ENCODE peak calls at places on chromosomes 2 and 18, in five cellular contexts. O is PC-3, E is endodermal cell, K is foreskin keratinocyte, Z is brain microvascular endothelial cell. A is an unnamed sample.

GRCh38 chr2:11851881-11852280 is 105.4 kb downstream of the LPIN1 start:
- DNase-seq in Z (no peak), K (peak; percentile 79), O (no peak), E (no peak), A (no peak)

GRCh38 chr18:13353424-13353823 is 134.9 kb downstream of the LDLRAD4 start:
- DNase-seq in K (no peak), Z (no peak), O (no peak), E (peak; percentile 28), A (no peak)

GRCh38 chr2:110869472-110870446 is 137.4 kb downstream of the ACOXL start:
- DNase-seq in E (peak; percentile 67), K (no peak), Z (peak; percentile 4), O (peak; percentile 90), A (no peak)

GRCh38 chr2:167438206-167438605 is 549.9 kb downstream of the XIRP2 start:
- DNase-seq in O (peak; percentile 82), K (no peak), Z (peak; percentile 76), E (no peak), A (no peak)

GRCh38 chr2:23452853-23453420 is 68.0 kb downstream of the KLHL29 start:
- DNase-seq in K (no peak), O (no peak), E (no peak), Z (peak; percentile 36), A (no peak)

GRCh38 chr18:4455113-4455811 is at the start of gene DLGAP1:
- DNase-seq in E (peak; percentile 92), K (peak; percentile 11), Z (peak; percentile 2), O (peak; percentile 17), A (no peak)

GRCh38 chr2:105494683-105495425 is 96.0 kb upstream of the FHL2 start:
- DNase-seq in Z (no peak), K (no peak), E (no peak), O (no peak), A (no peak)

GRCh38 chr2:187922841-187923240 is 368.6 kb upstream of the TFPI start:
- DNase-seq in Z (no peak), O (no peak), E (no peak), K (no peak), A (peak; percentile 38)

GRCh38 chr2:73993376-73993775 is 8.7 kb downstream of the TET3 start:
- DNase-seq in O (peak; percentile 53), E (no peak), Z (no peak), K (no peak), A (no peak)

GRCh38 chr2:41728757-41729338 is 319.0 kb upstream of the PKDCC start:
- DNase-seq in E (no peak), O (no peak), Z (no peak), K (no peak), A (no peak)

GRCh38 chr18:63540131-63540530 is 2.0 kb upstream of the SERPINB12 start:
- DNase-seq in O (peak; percentile 28), Z (peak; percentile 20), E (no peak), K (no peak), A (peak; percentile 26)

GRCh38 chr2:65351234-65351947 is 81.0 kb downstream of the SPRED2 start:
- DNase-seq in E (peak; percentile 58), K (no peak), O (no peak), Z (peak; percentile 70), A (no peak)

GRCh38 chr2:11577101-11577883 is 43.4 kb downstream of the GREB1 start:
- DNase-seq in Z (no peak), K (no peak), O (no peak), E (no peak), A (no peak)

GRCh38 chr2:43657241-43657640 is 19.0 kb downstream of the C1GALT1C1L start:
- DNase-seq in O (no peak), E (no peak), K (no peak), Z (no peak), A (no peak)

GRCh38 chr18:46343940-46344372 is 239.8 kb downstream of the HAUS1 start:
- DNase-seq in E (peak; percentile 74), K (no peak), Z (no peak), O (peak; percentile 46), A (no peak)

GRCh38 chr2:157898591-157898996 is 22.5 kb upstream of the ACVR1 start:
- DNase-seq in K (peak; percentile 53), Z (peak; percentile 89), O (peak; percentile 69), E (no peak), A (peak; percentile 55)

GRCh38 chr2:234674781-234675201 is 177.9 kb upstream of the ARL4C start:
- DNase-seq in E (peak; percentile 15), Z (peak; percentile 74), O (no peak), K (no peak), A (peak; percentile 72)

GRCh38 chr2:16604236-16604635 is 61.4 kb downstream of the CYRIA start:
- DNase-seq in O (no peak), Z (peak; percentile 64), K (peak; percentile 41), E (peak; percentile 51), A (no peak)

GRCh38 chr2:118386636-118387302 is 298.5 kb downstream of the INSIG2 start:
- DNase-seq in O (peak; percentile 96), K (peak; percentile 89), Z (peak; percentile 72), E (no peak), A (peak; percentile 25)

GRCh38 chr2:139033300-139033699 is 253.1 kb upstream of the NXPH2 start:
- DNase-seq in K (peak; percentile 15), E (no peak), Z (peak; percentile 56), O (peak; percentile 67), A (no peak)

GRCh38 chr2:219492575-219492974 is 6.1 kb upstream of the GMPPA start:
- DNase-seq in Z (no peak), O (no peak), E (peak; percentile 92), K (no peak), A (no peak)

GRCh38 chr18:21242141-21243040 is at the start of gene GREB1L:
- DNase-seq in K (no peak), E (peak; percentile 89), Z (no peak), O (peak; percentile 85), A (no peak)

GRCh38 chr2:96213379-96213778 is 4.8 kb upstream of the STARD7 start:
- DNase-seq in E (peak; percentile 55), Z (no peak), O (no peak), K (no peak), A (no peak)

GRCh38 chr2:47654790-47655562 is 128.0 kb upstream of the MSH6 start:
- DNase-seq in E (peak; percentile 71), O (peak; percentile 69), Z (no peak), K (no peak), A (no peak)

GRCh38 chr2:33810046-33810835 is 211.1 kb upstream of the FAM98A start:
- DNase-seq in Z (peak; percentile 1), O (peak; percentile 25), K (no peak), E (no peak), A (peak; percentile 92)

GRCh38 chr2:10811552-10811951 is 1.0 kb downstream of the PDIA6 start:
- DNase-seq in E (peak; percentile 64), O (no peak), K (no peak), Z (no peak), A (no peak)

GRCh38 chr2:121478996-121479735 is 51.5 kb upstream of the RNU4ATAC start:
- DNase-seq in E (no peak), Z (no peak), O (no peak), K (no peak), A (no peak)

GRCh38 chr2:133571249-133571648 is 3.0 kb upstream of the NCKAP5 start:
- DNase-seq in K (no peak), Z (no peak), O (no peak), E (peak; percentile 84), A (no peak)

DNA sequence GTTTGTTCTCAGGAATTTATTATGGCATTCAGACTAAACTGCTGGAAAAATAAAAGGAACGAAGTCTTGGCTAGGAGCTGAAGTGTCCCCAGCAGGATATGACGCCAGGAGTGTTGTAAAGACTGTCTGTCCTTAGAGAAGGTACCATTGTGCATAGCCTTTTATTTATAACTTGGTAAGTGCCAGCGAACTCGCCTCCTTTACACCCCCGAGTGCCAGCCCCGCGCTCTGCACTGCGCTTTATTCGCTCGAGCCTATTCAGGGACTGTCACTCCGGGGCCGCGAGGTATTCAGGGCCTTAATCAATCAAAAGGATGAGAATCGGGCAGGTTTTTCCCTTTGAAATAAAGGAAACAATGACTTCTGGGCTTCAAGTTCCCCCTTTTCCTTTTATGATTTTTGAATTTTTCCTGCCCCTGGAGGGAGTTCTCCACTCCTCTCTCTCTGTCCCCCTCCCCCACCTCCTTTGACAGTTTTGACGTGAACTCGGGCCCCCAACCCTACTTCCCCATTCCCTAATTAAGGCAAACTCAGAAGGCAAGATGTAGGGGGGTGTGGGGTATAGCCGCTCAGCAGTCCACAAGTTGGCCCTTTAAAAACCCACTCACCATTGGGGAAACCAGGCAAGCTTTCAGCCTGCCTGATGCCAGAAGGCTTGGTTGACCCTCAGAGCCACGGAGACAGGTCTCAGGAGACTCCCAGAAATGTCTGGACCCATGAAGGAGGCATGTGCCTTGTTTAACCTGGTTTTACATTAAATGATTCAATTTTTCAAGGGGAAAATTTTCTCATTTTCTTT is 1.3 kb upstream of the PAX3 start:
- DNase-seq in E (peak; percentile 64), K (no peak), O (no peak), Z (no peak), A (no peak)
- H3K27me3 ChIP-seq in E (peaks cover 100% of the 10 kb centered on the region), K (peaks cover 100% of the 10 kb centered on the region), O (peaks cover 82% of the 10 kb centered on the region), Z (peaks cover 91% of the 10 kb centered on the region), A (peaks cover 13% of the 10 kb centered on the region)

DNA sequence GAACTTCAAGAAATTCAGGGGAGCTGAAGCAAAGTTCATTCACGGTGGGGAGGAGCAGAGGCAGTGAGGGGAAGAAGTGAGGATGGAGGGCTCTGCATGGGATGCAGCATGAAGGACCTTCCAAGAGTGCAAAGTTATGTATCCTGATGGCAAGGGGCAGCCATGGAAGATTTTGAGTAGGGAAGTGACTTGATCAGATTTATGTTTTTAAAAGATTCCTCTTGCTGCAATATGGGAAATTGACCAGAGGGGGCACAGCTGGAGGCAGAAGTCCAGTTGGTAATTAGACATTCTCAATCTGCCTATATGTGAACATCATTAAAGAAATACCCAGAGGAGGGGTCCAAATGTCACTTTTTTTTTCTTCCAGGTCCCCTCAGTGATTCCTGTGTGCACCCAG is 21.5 kb upstream of the ANXA4 start:
- DNase-seq in K (no peak), Z (no peak), E (no peak), O (peak; percentile 38), A (no peak)
- TF ChIP-seq CTCF in K (peak; percentile 50), Z (peak; percentile 68), E (peak; percentile 41), O (peak; percentile 57), A (peak; percentile 56)

GRCh38 chr18:6024740-6025139 is 129.4 kb upstream of the TMEM200C start:
- DNase-seq in Z (no peak), K (no peak), E (no peak), O (no peak), A (no peak)
- H3K27me3 ChIP-seq in Z (no peaks in the 10 kb centered on the region), K (no peaks in the 10 kb centered on the region), E (no peaks in the 10 kb centered on the region), O (no peaks in the 10 kb centered on the region), A (no peaks in the 10 kb centered on the region)

GRCh38 chr2:213171147-213171546 is 19.7 kb upstream of the IKZF2 start:
- DNase-seq in E (no peak), Z (no peak), O (no peak), K (no peak), A (no peak)

GRCh38 chr2:213177685-213178084 is 26.3 kb upstream of the IKZF2 start:
- DNase-seq in Z (no peak), O (no peak), E (no peak), K (no peak), A (no peak)

GRCh38 chr2:213172641-213173040 is 21.2 kb upstream of the IKZF2 start:
- DNase-seq in O (no peak), E (no peak), K (no peak), Z (no peak), A (no peak)

DNA sequence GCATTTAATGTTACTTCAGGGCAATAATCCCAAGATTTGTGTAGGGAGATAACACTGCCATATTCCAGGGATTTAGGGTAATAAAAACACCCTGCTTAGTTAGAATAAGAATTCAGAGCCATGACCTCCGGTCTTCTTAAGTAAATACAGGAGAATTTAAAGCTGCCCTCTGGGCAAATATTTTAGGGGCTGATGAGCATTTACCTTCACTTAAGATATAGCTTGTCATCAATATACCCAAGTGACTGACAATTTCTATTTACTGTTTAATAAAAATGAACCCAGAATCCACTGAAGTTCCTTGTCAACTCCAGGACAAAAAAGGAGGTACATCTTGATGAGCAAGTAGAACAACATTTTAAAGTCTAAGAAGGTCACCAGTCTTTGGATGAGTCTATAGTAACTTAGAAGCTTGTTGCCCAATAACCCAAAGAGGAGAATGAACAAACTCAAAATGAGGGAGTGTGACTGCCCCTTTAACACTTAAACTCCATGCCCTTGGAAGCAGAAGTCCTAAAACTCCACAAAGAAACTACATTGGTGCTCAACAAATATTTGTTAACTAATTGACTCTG is 24.3 kb upstream of the IKZF2 start:
- DNase-seq in Z (no peak), K (no peak), E (no peak), O (peak; percentile 59), A (peak; percentile 47)
- TF ChIP-seq CTCF in Z (no peak), K (no peak), E (no peak), O (no peak), A (no peak)

A was measured in BJ.